ENCODE peak calls at places on chromosome 10, in four cellular contexts. Y, A, D and L are unnamed samples.

GRCh38 chr10:50516161-50516560 is 107.6 kb downstream of the SGMS1 start:
- DNase-seq in D (no peak), Y (no peak), A (no peak), L (no peak)

GRCh38 chr10:45439365-45439764 is 65.3 kb downstream of the ALOX5 start:
- DNase-seq in A (no peak), D (no peak), Y (no peak), L (no peak)

GRCh38 chr10:44756235-44756634 is 154.9 kb upstream of the TMEM72 start:
- DNase-seq in D (peak; percentile 56), A (peak; percentile 54), Y (no peak), L (peak; percentile 30)

GRCh38 chr10:23186697-23187096 is 5.4 kb upstream of the PTF1A start:
- DNase-seq in Y (no peak), D (no peak), A (no peak), L (no peak)

GRCh38 chr10:25061711-25062455 is 45.5 kb downstream of the THNSL1 start:
- DNase-seq in Y (no peak), A (peak; percentile 42), D (no peak), L (no peak)

GRCh38 chr10:23065549-23065948 is 29.8 kb upstream of the MSRB2 start:
- DNase-seq in A (peak; percentile 27), Y (peak; percentile 64), D (peak; percentile 72), L (peak; percentile 28)

GRCh38 chr10:35640951-35641429 is 1.1 kb downstream of the FZD8 start:
- DNase-seq in D (peak; percentile 62), Y (peak; percentile 87), A (peak; percentile 19), L (peak; percentile 65)

GRCh38 chr10:97542169-97543024 is 30.2 kb upstream of the ANKRD2 start:
- DNase-seq in Y (no peak), D (peak; percentile 92), A (peak; percentile 80), L (peak; percentile 95)

GRCh38 chr10:73756183-73756582 is 12.0 kb downstream of the SEC24C start:
- DNase-seq in Y (no peak), A (no peak), D (no peak), L (no peak)

GRCh38 chr10:98676895-98677294 is 230.2 kb upstream of the HPS1 start:
- DNase-seq in Y (no peak), D (no peak), A (no peak), L (no peak)

GRCh38 chr10:15265076-15265475 is 96.6 kb upstream of the NMT2 start:
- DNase-seq in A (no peak), D (no peak), Y (no peak), L (peak; percentile 4)

GRCh38 chr10:44306147-44306710 is 78.7 kb downstream of the CXCL12 start:
- DNase-seq in A (peak; percentile 13), Y (no peak), D (peak; percentile 56), L (peak; percentile 56)

GRCh38 chr10:98415710-98416077 is 712 bp upstream of the PYROXD2 start:
- DNase-seq in Y (no peak), A (no peak), D (no peak), L (no peak)

GRCh38 chr10:108060246-108060645 is 895.7 kb upstream of the SORCS1 start:
- DNase-seq in D (no peak), A (no peak), Y (no peak), L (peak; percentile 26)

GRCh38 chr10:89158446-89158845 is 48.7 kb downstream of the CH25H start:
- DNase-seq in D (peak; percentile 37), Y (no peak), A (peak; percentile 99), L (peak; percentile 63)

GRCh38 chr10:9853405-9854010 is 1164.2 kb upstream of the CELF2 start:
- DNase-seq in Y (no peak), A (no peak), D (no peak), L (no peak)

GRCh38 chr10:133318494-133319127 is 9.9 kb downstream of the ZNF511 start:
- DNase-seq in A (no peak), D (peak; percentile 43), Y (peak; percentile 93), L (no peak)

GRCh38 chr10:22086730-22087364 is 83.3 kb upstream of the DNAJC1 start:
- DNase-seq in Y (peak; percentile 77), D (peak; percentile 75), A (peak; percentile 28), L (peak; percentile 54)

GRCh38 chr10:44937201-44938005 is 22.2 kb upstream of the RASSF4 start:
- DNase-seq in A (no peak), Y (no peak), D (peak; percentile 41), L (no peak)

GRCh38 chr10:32412499-32412853 is 33.5 kb upstream of the CCDC7 start:
- DNase-seq in A (no peak), Y (no peak), D (no peak), L (no peak)

GRCh38 chr10:123134058-123134914 is 1.5 kb upstream of the HMX3 start:
- DNase-seq in D (no peak), A (no peak), Y (no peak), L (no peak)

GRCh38 chr10:33398796-33399195 is 64.3 kb upstream of the NRP1 start:
- DNase-seq in Y (no peak), D (no peak), A (no peak), L (no peak)

GRCh38 chr10:61280303-61280702 is 172.9 kb downstream of the TMEM26 start:
- DNase-seq in A (no peak), Y (no peak), D (peak; percentile 58), L (no peak)

GRCh38 chr10:86520871-86521619 is 547 bp downstream of the WAPL start:
- DNase-seq in D (peak; percentile 44), Y (peak; percentile 88), A (no peak), L (no peak)

GRCh38 chr10:97593423-97593822 is 3.9 kb downstream of the C10orf62 start:
- DNase-seq in A (no peak), Y (peak; percentile 1), D (no peak), L (no peak)

GRCh38 chr10:36063396-36063795 is 421.3 kb upstream of the FZD8 start:
- DNase-seq in D (no peak), Y (no peak), A (no peak), L (no peak)

GRCh38 chr10:16116404-16117304 is 256.3 kb upstream of the MINDY3 start:
- DNase-seq in Y (no peak), D (no peak), A (no peak), L (no peak)

GRCh38 chr10:6022693-6023092 is 39.5 kb downstream of the IL2RA start:
- DNase-seq in Y (no peak), A (no peak), D (peak; percentile 7), L (no peak)

DNA sequence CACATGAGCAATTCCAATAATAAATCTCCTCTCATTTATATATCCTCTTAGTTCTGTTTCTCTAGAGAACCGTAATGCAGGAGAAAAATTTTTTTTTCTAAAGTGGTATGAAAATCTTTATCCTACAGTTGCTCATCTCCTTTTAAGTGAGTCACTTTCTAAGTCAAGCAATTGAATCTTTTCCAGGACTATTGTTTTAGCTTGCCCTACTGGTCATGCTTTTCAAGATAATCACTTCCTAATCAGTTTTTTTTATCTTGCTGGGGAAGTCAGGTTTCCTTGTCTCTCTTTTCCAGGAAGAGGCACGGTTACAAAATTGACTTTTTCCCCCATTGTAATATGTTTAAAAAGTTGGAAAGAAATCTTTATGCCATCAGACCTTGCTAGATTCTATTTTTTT is 44.0 kb downstream of the INPP5F start:
- DNase-seq in Y (no peak), A (peak; percentile 41), D (peak; percentile 59), L (peak; percentile 28)
- H3K4me3 ChIP-seq in Y (no peak overlapping the region), A (no peak overlapping the region), D (no peak overlapping the region), L (no peak overlapping the region)

DNA sequence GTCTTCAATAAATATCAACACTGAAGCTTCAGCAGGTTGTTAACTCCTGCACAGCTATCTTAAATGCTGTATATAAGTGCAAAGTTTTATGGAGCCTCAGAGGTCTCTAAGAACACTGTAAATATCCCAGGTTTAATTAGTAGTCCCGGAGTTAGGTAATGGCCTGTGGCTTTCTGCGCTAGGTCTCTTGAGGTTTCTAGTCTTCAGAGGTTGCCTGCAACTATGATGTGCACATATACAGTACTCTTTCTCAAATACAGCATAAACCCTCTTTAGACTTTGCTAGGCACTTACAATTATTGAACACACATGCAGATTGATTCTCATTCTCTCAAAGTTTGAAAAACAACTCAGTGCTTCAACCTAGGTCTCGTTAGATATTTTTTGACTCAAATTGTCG is 2.3 kb downstream of the KLLN start:
- DNase-seq in D (no peak), Y (no peak), A (no peak), L (no peak)
- H3K4me3 ChIP-seq in D (peak overlapping the region; percentile 98), Y (peak overlapping the region; percentile 81), A (peak overlapping the region; percentile 84), L (no peak overlapping the region)

GRCh38 chr10:27997865-27998177 is 1.1 kb downstream of the ODAD2 start:
- DNase-seq in D (no peak), Y (no peak), A (no peak), L (no peak)
- H3K4me3 ChIP-seq in D (peak overlapping the region; percentile 59), Y (peak overlapping the region; percentile 56), A (peak overlapping the region; percentile 49), L (peak overlapping the region; percentile 59)

GRCh38 chr10:84308481-84309304 is 19.7 kb upstream of the CCSER2 start:
- DNase-seq in Y (no peak), A (no peak), D (peak; percentile 51), L (peak; percentile 48)
- H3K4me3 ChIP-seq in Y (no peak overlapping the region), A (no peak overlapping the region), D (no peak overlapping the region), L (no peak overlapping the region)

GRCh38 chr10:91875779-91876178 is 33.5 kb downstream of the FGFBP3 start:
- DNase-seq in D (no peak), Y (no peak), A (no peak), L (no peak)

GRCh38 chr10:91880310-91880709 is 29.0 kb downstream of the FGFBP3 start:
- DNase-seq in D (no peak), Y (no peak), A (no peak), L (no peak)

GRCh38 chr10:91883549-91884542 is 25.4 kb downstream of the FGFBP3 start:
- DNase-seq in A (no peak), Y (no peak), D (peak; percentile 50), L (peak; percentile 40)

GRCh38 chr10:91875156-91875555 is 34.1 kb downstream of the FGFBP3 start:
- DNase-seq in A (no peak), Y (no peak), D (no peak), L (no peak)

GRCh38 chr10:91879514-91880170 is 29.6 kb downstream of the FGFBP3 start:
- DNase-seq in Y (no peak), A (no peak), D (no peak), L (no peak)
- H3K4me3 ChIP-seq in Y (no peak overlapping the region), A (no peak overlapping the region), D (no peak overlapping the region), L (no peak overlapping the region)

DNA sequence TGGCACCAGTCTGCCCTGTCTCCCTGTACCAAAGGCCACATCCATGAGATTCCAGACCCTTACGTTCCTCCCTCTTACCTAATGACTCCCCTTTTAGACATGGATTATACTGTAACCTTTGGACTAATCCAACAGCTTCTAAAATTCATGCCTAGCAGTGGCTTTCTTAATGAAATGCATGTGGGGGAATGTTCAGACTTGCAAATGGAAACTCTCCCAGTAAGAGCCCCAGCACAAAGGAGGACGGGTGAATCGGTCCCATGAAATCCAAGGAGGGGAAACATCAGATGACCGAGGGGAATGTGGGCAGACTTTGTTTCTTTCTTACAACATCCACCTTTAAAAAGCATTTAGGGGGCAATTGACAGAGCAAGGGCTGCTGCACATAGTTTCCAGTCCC is 71.4 kb downstream of the COL13A1 start:
- DNase-seq in Y (no peak), A (no peak), D (no peak), L (no peak)
- H3K4me3 ChIP-seq in Y (no peak overlapping the region), A (no peak overlapping the region), D (no peak overlapping the region), L (no peak overlapping the region)

DNA sequence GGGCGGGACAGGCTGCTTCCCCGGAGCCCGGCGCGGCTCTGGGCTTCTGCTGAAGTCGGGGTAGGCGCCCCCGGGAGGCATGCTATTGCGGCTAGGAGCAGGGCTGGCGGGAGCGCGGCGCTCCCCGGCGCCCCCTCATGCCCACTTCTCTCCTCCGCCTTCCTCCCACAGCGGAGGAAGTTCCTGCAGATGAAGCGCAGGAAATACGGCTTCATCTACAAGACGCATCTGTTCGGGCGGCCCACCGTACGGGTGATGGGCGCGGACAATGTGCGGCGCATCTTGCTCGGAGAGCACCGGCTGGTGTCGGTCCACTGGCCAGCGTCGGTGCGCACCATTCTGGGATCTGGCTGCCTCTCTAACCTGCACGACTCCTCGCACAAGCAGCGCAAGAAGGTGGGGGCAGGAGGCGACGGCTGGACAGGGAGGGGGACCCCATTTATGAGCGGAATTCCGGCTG is 474 bp downstream of the CYP26A1 start:
- DNase-seq in A (no peak), D (no peak), Y (peak; percentile 63), L (no peak)
- H3K4me3 ChIP-seq in A (peak overlapping the region; percentile 22), D (peak overlapping the region; percentile 9), Y (peak overlapping the region; percentile 23), L (no peak overlapping the region)